ENCODE peak calls at places on chromosomes 11 and 22, in nine cellular contexts. E is GM13977, V is lung, D is neural crest cell, Z is choroid plexus epithelial cell, K is astrocyte of the cerebellum, C is B cell, N is fibroblast of the aortic adventitia, H is fibroblast of pulmonary artery. T is an unnamed sample.

GRCh38 chr11:45383229-45383628 is 97.1 kb upstream of the SYT13 start:
- DNase-seq in E (no peak), V (no peak), D (no peak), Z (peak), K (peak), C (no peak), N (peak), H (peak), T (peak)

GRCh38 chr11:5719703-5720495 is 16.3 kb upstream of the OR56B1 start:
- DNase-seq in E (no peak), V (no peak), D (no peak), Z (peak), K (no peak), C (no peak), N (no peak), H (no peak), T (no peak)

GRCh38 chr22:46583571-46583970 is 36.6 kb upstream of the GRAMD4 start:
- DNase-seq in E (no peak), V (no peak), D (no peak), Z (no peak), K (no peak), C (peak), N (no peak), H (no peak), T (no peak)

GRCh38 chr22:36184433-36185035 is 17.1 kb downstream of the APOL4 start:
- DNase-seq in E (no peak), V (no peak), D (no peak), Z (peak), K (no peak), C (no peak), N (peak), H (peak), T (no peak)

GRCh38 chr11:125180413-125181305 is 16.1 kb downstream of the PKNOX2 start:
- DNase-seq in E (no peak), V (no peak), D (no peak), Z (peak), K (peak), C (no peak), N (peak), H (peak), T (no peak)

GRCh38 chr11:105589346-105589745 is 20.5 kb upstream of the GRIA4 start:
- DNase-seq in E (no peak), V (no peak), D (no peak), Z (peak), K (no peak), C (no peak), N (no peak), H (no peak), T (no peak)

GRCh38 chr22:46980392-46980791 is 217.9 kb downstream of the TBC1D22A start:
- DNase-seq in E (no peak), V (no peak), D (no peak), Z (no peak), K (no peak), C (no peak), N (no peak), H (no peak), T (no peak)

GRCh38 chr11:102516179-102516578 is 14.4 kb downstream of the MMP7 start:
- DNase-seq in E (no peak), V (no peak), D (no peak), Z (no peak), K (no peak), C (no peak), N (no peak), H (no peak), T (no peak)

GRCh38 chr11:12372111-12372510 is 5.3 kb upstream of the PARVA start:
- DNase-seq in E (no peak), V (no peak), D (no peak), Z (peak), K (no peak), C (no peak), N (no peak), H (peak), T (no peak)

GRCh38 chr22:43883012-43883661 is 8.7 kb downstream of the PNPLA5 start:
- DNase-seq in E (peak), V (no peak), D (peak), Z (peak), K (peak), C (peak), N (peak), H (peak), T (peak)

GRCh38 chr11:76623171-76623883 is 47.2 kb downstream of the LRRC32 start:
- DNase-seq in E (no peak), V (no peak), D (no peak), Z (peak), K (no peak), C (no peak), N (peak), H (peak), T (peak)

GRCh38 chr22:33747029-33747428 is 173.2 kb downstream of the LARGE1 start:
- DNase-seq in E (no peak), V (no peak), D (no peak), Z (no peak), K (no peak), C (no peak), N (no peak), H (no peak), T (no peak)

GRCh38 chr11:109435121-109435742 is 13.2 kb downstream of the C11orf87 start:
- DNase-seq in E (no peak), V (no peak), D (no peak), Z (no peak), K (peak), C (no peak), N (peak), H (no peak), T (no peak)

GRCh38 chr22:20967697-20968201 is 694 bp downstream of the AIFM3 start:
- DNase-seq in E (no peak), V (no peak), D (no peak), Z (no peak), K (no peak), C (no peak), N (no peak), H (no peak), T (no peak)

GRCh38 chr22:19554834-19555404 is 30.7 kb upstream of the CLDN5 start:
- DNase-seq in E (no peak), V (no peak), D (no peak), Z (peak), K (no peak), C (no peak), N (peak), H (peak), T (peak)

GRCh38 chr22:41876675-41877074 is 38.2 kb downstream of the SHISA8 start:
- DNase-seq in E (no peak), V (no peak), D (no peak), Z (no peak), K (no peak), C (no peak), N (no peak), H (no peak), T (no peak)

GRCh38 chr11:44632466-44633123 is 67.1 kb downstream of the CD82 start:
- DNase-seq in E (no peak), V (peak), D (peak), Z (peak), K (no peak), C (peak), N (no peak), H (peak), T (peak)

GRCh38 chr11:1756791-1757771 is 6.6 kb downstream of the CTSD start:
- DNase-seq in E (no peak), V (no peak), D (no peak), Z (no peak), K (no peak), C (no peak), N (no peak), H (no peak), T (peak)

GRCh38 chr22:17788528-17789378 is 14.5 kb upstream of the BID start:
- DNase-seq in E (no peak), V (no peak), D (no peak), Z (no peak), K (no peak), C (no peak), N (no peak), H (no peak), T (peak)
- TF ChIP-seq CTCF in E (no peak), V (no peak), D (no peak), Z (peak), K (no peak), C (no peak), N (no peak), H (no peak), T (no peak)

GRCh38 chr11:65851083-65851579 is 6.8 kb downstream of the CFL1 start:
- DNase-seq in E (no peak), V (no peak), D (peak), Z (peak), K (no peak), C (no peak), N (no peak), H (no peak), T (peak)
- TF ChIP-seq CTCF in E (peak), V (no peak), D (peak), Z (peak), K (peak), C (peak), N (peak), H (peak), T (peak)

GRCh38 chr11:60589611-60590010 is 74.4 kb downstream of the MS4A13 start:
- DNase-seq in E (no peak), V (no peak), D (no peak), Z (peak), K (no peak), C (no peak), N (no peak), H (no peak), T (no peak)
- TF ChIP-seq CTCF in E (no peak), V (no peak), D (peak), Z (no peak), K (no peak), C (no peak), N (no peak), H (peak), T (peak)

DNA sequence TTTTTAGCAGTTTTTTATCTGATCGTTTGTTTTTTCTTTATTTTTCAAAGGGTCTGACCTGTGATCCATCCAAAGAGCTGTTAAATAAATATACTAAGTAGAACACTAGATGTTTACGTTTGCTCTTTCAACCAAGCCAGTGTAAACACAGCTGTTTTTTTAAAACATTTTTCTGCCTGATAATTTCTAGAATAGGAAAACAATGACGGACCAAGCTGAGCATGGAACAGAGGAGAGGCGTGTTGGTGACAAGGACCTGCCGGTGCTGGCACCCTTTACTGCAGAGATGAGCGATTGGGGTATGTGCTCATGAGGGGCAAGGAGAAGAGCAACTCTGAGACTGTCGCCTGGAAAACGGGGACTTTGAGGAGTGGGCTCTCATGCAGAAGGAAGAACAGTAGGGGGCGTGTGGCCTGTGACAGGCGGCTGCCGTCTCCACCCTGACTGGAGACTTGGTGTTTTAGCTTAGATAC is 28.6 kb upstream of the PANX2 start:
- DNase-seq in E (no peak), V (no peak), D (peak), Z (peak), K (no peak), C (no peak), N (no peak), H (no peak), T (peak)
- TF ChIP-seq CTCF in E (no peak), V (no peak), D (peak), Z (peak), K (peak), C (no peak), N (no peak), H (peak), T (no peak)